ENCODE peak calls at places on chromosomes 11 and 22, in nine cellular contexts. One of them, this sample, is unnamed.

GRCh38 chr22:32660292-32660691 is 141.2 kb upstream of the TIMP3 start:
- DNase-seq in sigmoid colon: peak
- DNase-seq in neural crest cell: peak
- DNase-seq in thoracic aorta: no peak
- DNase-seq in CD4-positive, alpha-beta T cell: peak
- DNase-seq in kidney: no peak
- DNase-seq in right atrium auricular region: peak
- DNase-seq in lower lobe of right lung: peak
- DNase-seq in spleen: no peak
- DNase-seq in this sample: peak

GRCh38 chr22:26536056-26536761 is 23.9 kb upstream of the TFIP11 start:
- DNase-seq in sigmoid colon: no peak
- DNase-seq in neural crest cell: no peak
- DNase-seq in thoracic aorta: no peak
- DNase-seq in CD4-positive, alpha-beta T cell: no peak
- DNase-seq in kidney: no peak
- DNase-seq in right atrium auricular region: no peak
- DNase-seq in lower lobe of right lung: no peak
- DNase-seq in spleen: no peak
- DNase-seq in this sample: no peak

GRCh38 chr11:70661763-70662501 is 263.6 kb downstream of the CTTN start:
- DNase-seq in sigmoid colon: no peak
- DNase-seq in neural crest cell: peak
- DNase-seq in thoracic aorta: no peak
- DNase-seq in CD4-positive, alpha-beta T cell: no peak
- DNase-seq in kidney: no peak
- DNase-seq in right atrium auricular region: no peak
- DNase-seq in lower lobe of right lung: no peak
- DNase-seq in spleen: no peak
- DNase-seq in this sample: peak

GRCh38 chr11:9568854-9569587 is 4.4 kb upstream of the WEE1 start:
- DNase-seq in sigmoid colon: peak
- DNase-seq in neural crest cell: no peak
- DNase-seq in thoracic aorta: no peak
- DNase-seq in CD4-positive, alpha-beta T cell: peak
- DNase-seq in kidney: peak
- DNase-seq in right atrium auricular region: peak
- DNase-seq in lower lobe of right lung: peak
- DNase-seq in spleen: no peak
- DNase-seq in this sample: peak

GRCh38 chr11:61854206-61854875 is 26.2 kb downstream of the FADS2 start:
- DNase-seq in sigmoid colon: no peak
- DNase-seq in neural crest cell: no peak
- DNase-seq in thoracic aorta: no peak
- DNase-seq in CD4-positive, alpha-beta T cell: no peak
- DNase-seq in kidney: no peak
- DNase-seq in right atrium auricular region: no peak
- DNase-seq in lower lobe of right lung: no peak
- DNase-seq in spleen: no peak
- DNase-seq in this sample: no peak

GRCh38 chr11:12587333-12587997 is 86.8 kb upstream of the TEAD1 start:
- DNase-seq in sigmoid colon: no peak
- DNase-seq in neural crest cell: no peak
- DNase-seq in thoracic aorta: no peak
- DNase-seq in CD4-positive, alpha-beta T cell: no peak
- DNase-seq in kidney: no peak
- DNase-seq in right atrium auricular region: no peak
- DNase-seq in lower lobe of right lung: no peak
- DNase-seq in spleen: no peak
- DNase-seq in this sample: peak

GRCh38 chr11:57776101-57776511 is 14.5 kb downstream of the CTNND1 start:
- DNase-seq in sigmoid colon: no peak
- DNase-seq in neural crest cell: no peak
- DNase-seq in thoracic aorta: no peak
- DNase-seq in CD4-positive, alpha-beta T cell: no peak
- DNase-seq in kidney: no peak
- DNase-seq in right atrium auricular region: no peak
- DNase-seq in lower lobe of right lung: peak
- DNase-seq in spleen: no peak
- DNase-seq in this sample: no peak

GRCh38 chr22:49774499-49775151 is 53.0 kb downstream of the BRD1 start:
- DNase-seq in sigmoid colon: no peak
- DNase-seq in neural crest cell: no peak
- DNase-seq in thoracic aorta: no peak
- DNase-seq in CD4-positive, alpha-beta T cell: no peak
- DNase-seq in kidney: peak
- DNase-seq in right atrium auricular region: no peak
- DNase-seq in lower lobe of right lung: no peak
- DNase-seq in spleen: no peak
- DNase-seq in this sample: no peak

GRCh38 chr11:130846606-130847005 is 69.7 kb downstream of the SNX19 start:
- DNase-seq in sigmoid colon: no peak
- DNase-seq in neural crest cell: no peak
- DNase-seq in thoracic aorta: no peak
- DNase-seq in CD4-positive, alpha-beta T cell: no peak
- DNase-seq in kidney: no peak
- DNase-seq in right atrium auricular region: no peak
- DNase-seq in lower lobe of right lung: no peak
- DNase-seq in spleen: no peak
- DNase-seq in this sample: no peak

GRCh38 chr22:19103881-19104821 is 18.1 kb downstream of the DGCR2 start:
- DNase-seq in sigmoid colon: peak
- DNase-seq in neural crest cell: no peak
- DNase-seq in thoracic aorta: no peak
- DNase-seq in CD4-positive, alpha-beta T cell: no peak
- DNase-seq in kidney: no peak
- DNase-seq in right atrium auricular region: no peak
- DNase-seq in lower lobe of right lung: no peak
- DNase-seq in spleen: no peak
- DNase-seq in this sample: no peak

GRCh38 chr11:117511483-117511934 is 183.9 kb downstream of the CEP164 start:
- DNase-seq in sigmoid colon: no peak
- DNase-seq in neural crest cell: no peak
- DNase-seq in thoracic aorta: no peak
- DNase-seq in CD4-positive, alpha-beta T cell: no peak
- DNase-seq in kidney: no peak
- DNase-seq in right atrium auricular region: no peak
- DNase-seq in lower lobe of right lung: no peak
- DNase-seq in spleen: no peak
- DNase-seq in this sample: no peak

GRCh38 chr11:65502852-65503603 is 4.2 kb downstream of the MALAT1 start:
- DNase-seq in sigmoid colon: peak
- DNase-seq in neural crest cell: no peak
- DNase-seq in thoracic aorta: no peak
- DNase-seq in CD4-positive, alpha-beta T cell: no peak
- DNase-seq in kidney: no peak
- DNase-seq in right atrium auricular region: no peak
- DNase-seq in lower lobe of right lung: no peak
- DNase-seq in spleen: no peak
- DNase-seq in this sample: no peak

GRCh38 chr11:60821827-60822599 is 19.9 kb upstream of the CCDC86 start:
- DNase-seq in sigmoid colon: no peak
- DNase-seq in neural crest cell: no peak
- DNase-seq in thoracic aorta: no peak
- DNase-seq in CD4-positive, alpha-beta T cell: no peak
- DNase-seq in kidney: no peak
- DNase-seq in right atrium auricular region: no peak
- DNase-seq in lower lobe of right lung: no peak
- DNase-seq in spleen: no peak
- DNase-seq in this sample: no peak

GRCh38 chr22:42328130-42328821 is 57.8 kb upstream of the TCF20 start:
- DNase-seq in sigmoid colon: no peak
- DNase-seq in neural crest cell: no peak
- DNase-seq in thoracic aorta: no peak
- DNase-seq in CD4-positive, alpha-beta T cell: no peak
- DNase-seq in kidney: no peak
- DNase-seq in right atrium auricular region: no peak
- DNase-seq in lower lobe of right lung: no peak
- DNase-seq in spleen: no peak
- DNase-seq in this sample: no peak

GRCh38 chr11:94844031-94844430 is 75.9 kb downstream of the AMOTL1 start:
- DNase-seq in sigmoid colon: no peak
- DNase-seq in neural crest cell: no peak
- DNase-seq in thoracic aorta: no peak
- DNase-seq in CD4-positive, alpha-beta T cell: no peak
- DNase-seq in kidney: no peak
- DNase-seq in right atrium auricular region: no peak
- DNase-seq in lower lobe of right lung: no peak
- DNase-seq in spleen: no peak
- DNase-seq in this sample: no peak

GRCh38 chr22:46500201-46500600 is 37.2 kb downstream of the CELSR1 start:
- DNase-seq in sigmoid colon: no peak
- DNase-seq in neural crest cell: peak
- DNase-seq in thoracic aorta: no peak
- DNase-seq in CD4-positive, alpha-beta T cell: no peak
- DNase-seq in kidney: peak
- DNase-seq in right atrium auricular region: no peak
- DNase-seq in lower lobe of right lung: no peak
- DNase-seq in spleen: no peak
- DNase-seq in this sample: peak

GRCh38 chr11:61806785-61807184 is 10.0 kb downstream of the FADS1 start:
- DNase-seq in sigmoid colon: no peak
- DNase-seq in neural crest cell: no peak
- DNase-seq in thoracic aorta: no peak
- DNase-seq in CD4-positive, alpha-beta T cell: no peak
- DNase-seq in kidney: no peak
- DNase-seq in right atrium auricular region: no peak
- DNase-seq in lower lobe of right lung: no peak
- DNase-seq in spleen: peak
- DNase-seq in this sample: no peak

GRCh38 chr11:46363031-46363407 is 15.8 kb downstream of the DGKZ start:
- DNase-seq in sigmoid colon: no peak
- DNase-seq in neural crest cell: no peak
- DNase-seq in thoracic aorta: no peak
- DNase-seq in CD4-positive, alpha-beta T cell: no peak
- DNase-seq in kidney: peak
- DNase-seq in right atrium auricular region: peak
- DNase-seq in lower lobe of right lung: peak
- DNase-seq in spleen: peak
- DNase-seq in this sample: peak

GRCh38 chr11:36333897-36334296 is 37.8 kb downstream of the PRR5L start:
- DNase-seq in sigmoid colon: no peak
- DNase-seq in neural crest cell: no peak
- DNase-seq in thoracic aorta: no peak
- DNase-seq in CD4-positive, alpha-beta T cell: no peak
- DNase-seq in kidney: no peak
- DNase-seq in right atrium auricular region: no peak
- DNase-seq in lower lobe of right lung: no peak
- DNase-seq in spleen: no peak
- DNase-seq in this sample: no peak

GRCh38 chr11:58493676-58494075 is 14.2 kb downstream of the OR5B21 start:
- DNase-seq in sigmoid colon: no peak
- DNase-seq in neural crest cell: no peak
- DNase-seq in thoracic aorta: no peak
- DNase-seq in CD4-positive, alpha-beta T cell: no peak
- DNase-seq in kidney: no peak
- DNase-seq in right atrium auricular region: no peak
- DNase-seq in lower lobe of right lung: no peak
- DNase-seq in spleen: no peak
- DNase-seq in this sample: no peak

GRCh38 chr11:93689166-93689734 is 27.8 kb downstream of the CEP295 start:
- DNase-seq in sigmoid colon: no peak
- DNase-seq in neural crest cell: no peak
- DNase-seq in thoracic aorta: no peak
- DNase-seq in CD4-positive, alpha-beta T cell: no peak
- DNase-seq in kidney: no peak
- DNase-seq in right atrium auricular region: no peak
- DNase-seq in lower lobe of right lung: no peak
- DNase-seq in spleen: no peak
- DNase-seq in this sample: no peak

GRCh38 chr11:18065572-18065971 is 19.5 kb upstream of the TPH1 start:
- DNase-seq in sigmoid colon: no peak
- DNase-seq in neural crest cell: no peak
- DNase-seq in thoracic aorta: no peak
- DNase-seq in CD4-positive, alpha-beta T cell: no peak
- DNase-seq in kidney: no peak
- DNase-seq in right atrium auricular region: no peak
- DNase-seq in lower lobe of right lung: no peak
- DNase-seq in spleen: peak
- DNase-seq in this sample: no peak

GRCh38 chr11:1486054-1486825 is at the start of gene MOB2:
- DNase-seq in sigmoid colon: peak
- DNase-seq in neural crest cell: no peak
- DNase-seq in thoracic aorta: no peak
- DNase-seq in CD4-positive, alpha-beta T cell: no peak
- DNase-seq in kidney: peak
- DNase-seq in right atrium auricular region: no peak
- DNase-seq in lower lobe of right lung: peak
- DNase-seq in spleen: peak
- DNase-seq in this sample: no peak
- TF ChIP-seq CTCF in sigmoid colon: no peak
- TF ChIP-seq CTCF in neural crest cell: no peak
- TF ChIP-seq CTCF in thoracic aorta: peak
- TF ChIP-seq CTCF in CD4-positive, alpha-beta T cell: no peak
- TF ChIP-seq CTCF in kidney: no peak
- TF ChIP-seq CTCF in right atrium auricular region: no peak
- TF ChIP-seq CTCF in lower lobe of right lung: no peak
- TF ChIP-seq CTCF in spleen: no peak
- TF ChIP-seq CTCF in this sample: no peak

GRCh38 chr11:11069741-11070550 is 212.1 kb upstream of the ZBED5 start:
- DNase-seq in sigmoid colon: no peak
- DNase-seq in neural crest cell: no peak
- DNase-seq in thoracic aorta: no peak
- DNase-seq in CD4-positive, alpha-beta T cell: no peak
- DNase-seq in kidney: no peak
- DNase-seq in right atrium auricular region: no peak
- DNase-seq in lower lobe of right lung: no peak
- DNase-seq in spleen: no peak
- DNase-seq in this sample: no peak
- TF ChIP-seq CTCF in sigmoid colon: no peak
- TF ChIP-seq CTCF in neural crest cell: no peak
- TF ChIP-seq CTCF in thoracic aorta: no peak
- TF ChIP-seq CTCF in CD4-positive, alpha-beta T cell: no peak
- TF ChIP-seq CTCF in kidney: no peak
- TF ChIP-seq CTCF in right atrium auricular region: no peak
- TF ChIP-seq CTCF in lower lobe of right lung: no peak
- TF ChIP-seq CTCF in spleen: no peak
- TF ChIP-seq CTCF in this sample: no peak

DNA sequence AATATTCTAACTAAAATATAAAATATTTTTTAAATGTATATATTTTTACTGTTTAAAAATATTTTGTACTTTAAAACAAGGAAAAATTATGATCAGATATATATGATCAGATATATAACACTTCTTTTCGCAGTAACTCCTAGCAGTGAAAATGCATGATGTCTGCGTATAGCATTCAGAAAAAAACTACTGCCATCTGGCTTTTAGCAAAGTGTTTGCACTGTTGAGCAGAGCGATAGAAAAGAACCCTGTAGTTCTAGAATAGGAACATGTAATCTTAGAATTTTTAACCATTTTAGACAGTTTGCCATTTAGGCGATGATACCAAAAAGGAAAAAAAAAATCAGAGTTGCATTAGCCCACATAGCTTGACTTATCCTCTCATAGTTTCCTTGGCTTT is 370.4 kb upstream of the ANO3 start:
- DNase-seq in sigmoid colon: no peak
- DNase-seq in neural crest cell: no peak
- DNase-seq in thoracic aorta: no peak
- DNase-seq in CD4-positive, alpha-beta T cell: no peak
- DNase-seq in kidney: no peak
- DNase-seq in right atrium auricular region: no peak
- DNase-seq in lower lobe of right lung: no peak
- DNase-seq in spleen: no peak
- DNase-seq in this sample: no peak
- TF ChIP-seq CTCF in sigmoid colon: no peak
- TF ChIP-seq CTCF in neural crest cell: peak
- TF ChIP-seq CTCF in thoracic aorta: no peak
- TF ChIP-seq CTCF in CD4-positive, alpha-beta T cell: no peak
- TF ChIP-seq CTCF in kidney: no peak
- TF ChIP-seq CTCF in right atrium auricular region: no peak
- TF ChIP-seq CTCF in lower lobe of right lung: peak
- TF ChIP-seq CTCF in spleen: no peak
- TF ChIP-seq CTCF in this sample: no peak

GRCh38 chr22:36904260-36904659 is 9.2 kb upstream of the CSF2RB start:
- DNase-seq in sigmoid colon: no peak
- DNase-seq in neural crest cell: no peak
- DNase-seq in thoracic aorta: no peak
- DNase-seq in CD4-positive, alpha-beta T cell: no peak
- DNase-seq in kidney: peak
- DNase-seq in right atrium auricular region: no peak
- DNase-seq in lower lobe of right lung: no peak
- DNase-seq in spleen: no peak
- DNase-seq in this sample: no peak
- TF ChIP-seq CTCF in sigmoid colon: no peak
- TF ChIP-seq CTCF in neural crest cell: peak
- TF ChIP-seq CTCF in thoracic aorta: no peak
- TF ChIP-seq CTCF in CD4-positive, alpha-beta T cell: no peak
- TF ChIP-seq CTCF in kidney: no peak
- TF ChIP-seq CTCF in right atrium auricular region: no peak
- TF ChIP-seq CTCF in lower lobe of right lung: no peak
- TF ChIP-seq CTCF in spleen: no peak
- TF ChIP-seq CTCF in this sample: no peak